ENCODE peak calls at places on chromosomes 5 and 9, in four cellular contexts. S is H1, A is HepG2, M is K562. O is an unnamed sample.

GRCh38 chr5:66629446-66629845 is 33.3 kb downstream of the MAST4 start:
- DNase-seq in S (no peak), A (no peak), M (no peak), O (no peak)

GRCh38 chr5:72463499-72464052 is 43.6 kb downstream of the ZNF366 start:
- DNase-seq in S (no peak), A (no peak), M (peak; percentile 33), O (no peak)

GRCh38 chr5:127041571-127041970 is 11.2 kb upstream of the MARCHF3 start:
- DNase-seq in S (no peak), A (no peak), M (no peak), O (no peak)

GRCh38 chr5:114361724-114362196 is at the start of gene KCNN2:
- DNase-seq in S (no peak), A (peak; percentile 23), M (no peak), O (peak; percentile 70)

GRCh38 chr9:4327504-4328191 is 27.8 kb upstream of the GLIS3 start:
- DNase-seq in S (peak; percentile 52), A (no peak), M (no peak), O (no peak)

GRCh38 chr9:38296853-38297252 is 95.6 kb upstream of the ALDH1B1 start:
- DNase-seq in S (no peak), A (no peak), M (no peak), O (no peak)

GRCh38 chr5:2857837-2858236 is 106.4 kb upstream of the IRX2 start:
- DNase-seq in S (no peak), A (no peak), M (no peak), O (no peak)

GRCh38 chr9:33164138-33164809 is 2.9 kb downstream of the B4GALT1 start:
- DNase-seq in S (no peak), A (no peak), M (no peak), O (no peak)

GRCh38 chr5:153960269-153961215 is 78.2 kb downstream of the FAM114A2 start:
- DNase-seq in S (no peak), A (no peak), M (no peak), O (no peak)

GRCh38 chr9:99921875-99922710 is 15.6 kb downstream of the STX17 start:
- DNase-seq in S (no peak), A (no peak), M (no peak), O (no peak)

GRCh38 chr9:33840381-33840780 is 23.4 kb downstream of the UBE2R2 start:
- DNase-seq in S (no peak), A (no peak), M (no peak), O (no peak)

GRCh38 chr5:154076240-154076922 is 37.6 kb downstream of the MFAP3 start:
- DNase-seq in S (no peak), A (no peak), M (no peak), O (no peak)

GRCh38 chr5:133472829-133473228 is 139.5 kb downstream of the FSTL4 start:
- DNase-seq in S (no peak), A (no peak), M (peak; percentile 21), O (no peak)

GRCh38 chr5:133400831-133401351 is 211.4 kb downstream of the FSTL4 start:
- DNase-seq in S (peak; percentile 50), A (no peak), M (no peak), O (no peak)

GRCh38 chr5:148956632-148957385 is 106.1 kb downstream of the SH3TC2 start:
- DNase-seq in S (no peak), A (no peak), M (no peak), O (no peak)

GRCh38 chr9:129501771-129502324 is 119.1 kb downstream of the C9orf50 start:
- DNase-seq in S (no peak), A (no peak), M (no peak), O (no peak)

GRCh38 chr9:33198163-33198562 is 31.0 kb upstream of the B4GALT1 start:
- DNase-seq in S (no peak), A (no peak), M (no peak), O (no peak)

GRCh38 chr5:17157916-17158529 is 59.4 kb upstream of the BASP1 start:
- DNase-seq in S (no peak), A (no peak), M (no peak), O (peak; percentile 79)

GRCh38 chr5:111227226-111227782 is 3.1 kb downstream of the CAMK4 start:
- DNase-seq in S (no peak), A (no peak), M (no peak), O (no peak)

GRCh38 chr5:131198625-131199024 is 27.9 kb downstream of the LYRM7 start:
- DNase-seq in S (no peak), A (no peak), M (no peak), O (no peak)

GRCh38 chr9:126788631-126789349 is 16.1 kb upstream of the ZBTB43 start:
- DNase-seq in S (no peak), A (no peak), M (no peak), O (peak; percentile 63)

GRCh38 chr9:89138463-89139390 is 39.9 kb downstream of the SHC3 start:
- DNase-seq in S (no peak), A (no peak), M (no peak), O (no peak)

GRCh38 chr9:135340726-135341475 is 138.7 kb upstream of the PPP1R26 start:
- DNase-seq in S (no peak), A (no peak), M (no peak), O (no peak)

GRCh38 chr5:1331861-1332405 is 13.0 kb downstream of the CLPTM1L start:
- DNase-seq in S (no peak), A (no peak), M (no peak), O (no peak)

GRCh38 chr9:77304543-77304942 is 127.2 kb downstream of the VPS13A start:
- DNase-seq in S (no peak), A (no peak), M (no peak), O (no peak)

GRCh38 chr5:132363431-132364112 is 5.9 kb upstream of the SLC22A5 start:
- DNase-seq in S (no peak), A (no peak), M (peak; percentile 50), O (peak; percentile 90)

GRCh38 chr9:120846251-120846869 is 3.6 kb upstream of the PSMD5 start:
- DNase-seq in S (no peak), A (no peak), M (no peak), O (no peak)

GRCh38 chr5:24094081-24094480 is 550.7 kb downstream of the CDH10 start:
- DNase-seq in S (no peak), A (no peak), M (no peak), O (no peak)

GRCh38 chr9:134396258-134396742 is 70.0 kb downstream of the RXRA start:
- DNase-seq in S (no peak), A (no peak), M (no peak), O (no peak)

GRCh38 chr5:113283558-113283957 is 151.2 kb downstream of the TSSK1B start:
- DNase-seq in S (no peak), A (no peak), M (no peak), O (no peak)

GRCh38 chr5:152686931-152687330 is 281.9 kb upstream of the NMUR2 start:
- DNase-seq in S (no peak), A (no peak), M (no peak), O (no peak)

GRCh38 chr9:95494416-95495371 is 22.1 kb downstream of the PTCH1 start:
- DNase-seq in S (no peak), A (no peak), M (no peak), O (no peak)

GRCh38 chr5:40333459-40334241 is 346.1 kb upstream of the PTGER4 start:
- DNase-seq in S (no peak), A (no peak), M (no peak), O (peak; percentile 19)
- TF ChIP-seq EP300 in S (no peak), A (no peak), M (no peak), O (no peak)

DNA sequence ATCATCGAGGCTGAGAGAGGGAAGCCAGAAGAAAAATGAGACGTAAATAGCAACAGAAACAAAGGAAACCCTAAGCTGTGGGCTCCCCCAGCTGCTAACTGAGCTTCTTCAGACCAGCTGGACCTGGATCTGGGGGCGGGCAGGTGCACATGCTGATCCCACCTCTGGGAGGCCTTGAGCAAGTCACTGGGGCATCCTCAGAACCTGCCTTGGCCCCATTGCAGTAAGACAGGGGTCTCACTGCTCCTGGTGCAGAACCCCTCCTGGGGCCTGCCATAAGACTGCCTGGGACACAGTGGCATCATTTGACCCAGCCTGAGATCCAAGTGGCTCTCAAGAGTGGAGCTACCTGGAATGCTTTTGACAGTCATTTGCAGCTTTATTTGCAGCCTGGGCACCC is 77.4 kb downstream of the PHF2 start:
- DNase-seq in S (no peak), A (no peak), M (no peak), O (no peak)
- TF ChIP-seq MAFK in S (no peak), A (no peak), M (no peak), O (no peak)

GRCh38 chr5:86866036-86866435 is 248.3 kb downstream of the COX7C start:
- DNase-seq in S (no peak), A (no peak), M (no peak), O (no peak)
- TF ChIP-seq CTCF in S (no peak), A (no peak), M (no peak), O (no peak)

GRCh38 chr5:40441733-40442132 is 238.0 kb upstream of the PTGER4 start:
- DNase-seq in S (no peak), A (peak; percentile 37), M (no peak), O (no peak)

GRCh38 chr5:40447438-40447837 is 232.3 kb upstream of the PTGER4 start:
- DNase-seq in S (no peak), A (no peak), M (no peak), O (no peak)

GRCh38 chr5:40446910-40447309 is 232.8 kb upstream of the PTGER4 start:
- DNase-seq in S (no peak), A (peak; percentile 73), M (no peak), O (peak; percentile 86)

GRCh38 chr5:40437452-40437861 is 242.3 kb upstream of the PTGER4 start:
- DNase-seq in S (no peak), A (no peak), M (no peak), O (peak; percentile 47)

GRCh38 chr5:40442346-40442745 is 237.4 kb upstream of the PTGER4 start:
- DNase-seq in S (no peak), A (peak; percentile 88), M (no peak), O (no peak)
- TF ChIP-seq EP300 in S (no peak), A (no peak), M (no peak), O (no peak)

DNA sequence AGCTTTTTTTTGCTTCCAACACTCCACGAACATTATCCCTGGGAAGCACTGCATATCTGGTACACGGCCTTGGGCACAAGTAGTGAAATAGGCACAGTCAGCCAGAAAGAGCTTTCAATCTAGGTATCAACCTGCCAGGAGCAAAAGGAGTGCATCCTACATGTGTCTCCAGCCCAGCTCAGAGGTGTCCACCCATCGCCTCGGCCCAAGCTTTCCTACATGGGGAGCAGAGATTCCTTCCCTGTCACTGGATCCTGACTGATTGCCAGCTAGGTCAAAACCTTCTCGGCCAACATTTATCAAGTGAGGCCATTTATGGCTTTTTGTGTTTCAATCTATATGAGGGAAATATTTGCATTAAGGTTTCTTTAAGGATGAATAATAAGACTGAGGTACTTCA is 55.8 kb downstream of the GOLM1 start:
- DNase-seq in S (no peak), A (no peak), M (no peak), O (no peak)
- TF ChIP-seq MAFK in S (no peak), A (no peak), M (no peak), O (no peak)

GRCh38 chr5:4142842-4143241 is 547.2 kb downstream of the IRX1 start:
- DNase-seq in S (no peak), A (no peak), M (no peak), O (no peak)
- TF ChIP-seq CTCF in S (peak; percentile 53), A (no peak), M (no peak), O (no peak)

GRCh38 chr5:151093476-151093889 is 12.6 kb upstream of the TNIP1 start:
- DNase-seq in S (no peak), A (no peak), M (no peak), O (no peak)
- TF ChIP-seq EP300 in S (no peak), A (no peak), M (no peak), O (peak; percentile 18)

GRCh38 chr5:163760498-163760897 is 255.1 kb downstream of the MAT2B start:
- DNase-seq in S (no peak), A (peak; percentile 24), M (no peak), O (no peak)
- TF ChIP-seq MAFK in S (no peak), A (no peak), M (no peak), O (no peak)